ENCODE peak calls at places on chromosomes 11 and 22, in ten cellular contexts. One of them, this sample, is unnamed.

GRCh38 chr11:124583827-124584226 is 14.0 kb downstream of the OR8A1 start:
- DNase-seq in prostate gland: no peak
- DNase-seq in GM23338: no peak
- DNase-seq in spleen: no peak
- DNase-seq in esophagus muscularis mucosa: no peak
- DNase-seq in stomach: no peak
- DNase-seq in suprapubic skin: no peak
- DNase-seq in HepG2: no peak
- DNase-seq in SK-N-SH: no peak
- DNase-seq in HCT116: no peak
- DNase-seq in this sample: no peak

GRCh38 chr11:44930588-44931302 is 19.9 kb downstream of the TP53I11 start:
- DNase-seq in SK-N-SH: no peak
- DNase-seq in HepG2: no peak
- DNase-seq in GM23338: no peak
- DNase-seq in esophagus muscularis mucosa: no peak
- DNase-seq in suprapubic skin: no peak
- DNase-seq in spleen: no peak
- DNase-seq in stomach: no peak
- DNase-seq in prostate gland: no peak
- DNase-seq in HCT116: no peak
- DNase-seq in this sample: no peak

GRCh38 chr22:44935724-44936123 is 74.1 kb downstream of the PHF21B start:
- DNase-seq in stomach: no peak
- DNase-seq in HCT116: no peak
- DNase-seq in suprapubic skin: no peak
- DNase-seq in SK-N-SH: no peak
- DNase-seq in HepG2: no peak
- DNase-seq in GM23338: no peak
- DNase-seq in prostate gland: no peak
- DNase-seq in esophagus muscularis mucosa: no peak
- DNase-seq in spleen: no peak
- DNase-seq in this sample: no peak

GRCh38 chr11:61509058-61510029 is 795 bp downstream of the LRRC10B start:
- DNase-seq in spleen: peak
- DNase-seq in GM23338: peak
- DNase-seq in suprapubic skin: no peak
- DNase-seq in esophagus muscularis mucosa: no peak
- DNase-seq in stomach: peak
- DNase-seq in SK-N-SH: peak
- DNase-seq in HCT116: peak
- DNase-seq in HepG2: peak
- DNase-seq in prostate gland: peak
- DNase-seq in this sample: peak

GRCh38 chr22:19965771-19966709 is 24.4 kb upstream of the TXNRD2 start:
- DNase-seq in HCT116: no peak
- DNase-seq in HepG2: no peak
- DNase-seq in GM23338: peak
- DNase-seq in stomach: no peak
- DNase-seq in prostate gland: no peak
- DNase-seq in esophagus muscularis mucosa: no peak
- DNase-seq in suprapubic skin: no peak
- DNase-seq in spleen: no peak
- DNase-seq in SK-N-SH: peak
- DNase-seq in this sample: peak

GRCh38 chr11:10930224-10930960 is 72.5 kb upstream of the ZBED5 start:
- DNase-seq in stomach: no peak
- DNase-seq in GM23338: peak
- DNase-seq in suprapubic skin: no peak
- DNase-seq in SK-N-SH: no peak
- DNase-seq in HCT116: no peak
- DNase-seq in spleen: no peak
- DNase-seq in HepG2: no peak
- DNase-seq in prostate gland: no peak
- DNase-seq in esophagus muscularis mucosa: peak
- DNase-seq in this sample: peak

GRCh38 chr11:73313652-73314051 is 5.6 kb downstream of the ARHGEF17 start:
- DNase-seq in HepG2: no peak
- DNase-seq in suprapubic skin: no peak
- DNase-seq in HCT116: no peak
- DNase-seq in spleen: no peak
- DNase-seq in SK-N-SH: no peak
- DNase-seq in esophagus muscularis mucosa: no peak
- DNase-seq in GM23338: no peak
- DNase-seq in stomach: no peak
- DNase-seq in prostate gland: no peak
- DNase-seq in this sample: peak

GRCh38 chr11:58863697-58864096 is 19.2 kb upstream of the GLYATL2 start:
- DNase-seq in HepG2: no peak
- DNase-seq in suprapubic skin: no peak
- DNase-seq in stomach: no peak
- DNase-seq in spleen: no peak
- DNase-seq in esophagus muscularis mucosa: no peak
- DNase-seq in SK-N-SH: no peak
- DNase-seq in prostate gland: no peak
- DNase-seq in GM23338: no peak
- DNase-seq in HCT116: no peak
- DNase-seq in this sample: no peak

GRCh38 chr11:96306933-96307747 is 35.9 kb downstream of the MAML2 start:
- DNase-seq in esophagus muscularis mucosa: peak
- DNase-seq in HepG2: peak
- DNase-seq in SK-N-SH: peak
- DNase-seq in GM23338: peak
- DNase-seq in HCT116: peak
- DNase-seq in suprapubic skin: peak
- DNase-seq in spleen: no peak
- DNase-seq in stomach: peak
- DNase-seq in prostate gland: peak
- DNase-seq in this sample: no peak

GRCh38 chr11:96306600-96306932 is 36.4 kb downstream of the MAML2 start:
- DNase-seq in spleen: no peak
- DNase-seq in HCT116: peak
- DNase-seq in SK-N-SH: no peak
- DNase-seq in suprapubic skin: no peak
- DNase-seq in prostate gland: no peak
- DNase-seq in esophagus muscularis mucosa: no peak
- DNase-seq in HepG2: no peak
- DNase-seq in GM23338: no peak
- DNase-seq in stomach: no peak
- DNase-seq in this sample: no peak

GRCh38 chr11:96309643-96310017 is 33.4 kb downstream of the MAML2 start:
- DNase-seq in esophagus muscularis mucosa: no peak
- DNase-seq in spleen: no peak
- DNase-seq in suprapubic skin: no peak
- DNase-seq in stomach: no peak
- DNase-seq in HepG2: no peak
- DNase-seq in HCT116: no peak
- DNase-seq in SK-N-SH: no peak
- DNase-seq in GM23338: no peak
- DNase-seq in prostate gland: no peak
- DNase-seq in this sample: no peak

GRCh38 chr11:96309001-96309642 is 33.9 kb downstream of the MAML2 start:
- DNase-seq in spleen: no peak
- DNase-seq in stomach: no peak
- DNase-seq in prostate gland: no peak
- DNase-seq in GM23338: no peak
- DNase-seq in esophagus muscularis mucosa: no peak
- DNase-seq in SK-N-SH: no peak
- DNase-seq in HepG2: no peak
- DNase-seq in suprapubic skin: no peak
- DNase-seq in HCT116: no peak
- DNase-seq in this sample: no peak

GRCh38 chr11:96307748-96308133 is 35.3 kb downstream of the MAML2 start:
- DNase-seq in HepG2: no peak
- DNase-seq in GM23338: no peak
- DNase-seq in SK-N-SH: no peak
- DNase-seq in stomach: no peak
- DNase-seq in prostate gland: no peak
- DNase-seq in spleen: no peak
- DNase-seq in HCT116: peak
- DNase-seq in esophagus muscularis mucosa: no peak
- DNase-seq in suprapubic skin: no peak
- DNase-seq in this sample: no peak
- TF ChIP-seq POLR2AphosphoS5 in HepG2: no peak
- TF ChIP-seq POLR2AphosphoS5 in GM23338: no peak
- TF ChIP-seq POLR2AphosphoS5 in SK-N-SH: peak
- TF ChIP-seq POLR2AphosphoS5 in stomach: no peak
- TF ChIP-seq POLR2AphosphoS5 in prostate gland: no peak
- TF ChIP-seq POLR2AphosphoS5 in spleen: no peak
- TF ChIP-seq POLR2AphosphoS5 in HCT116: no peak
- TF ChIP-seq POLR2AphosphoS5 in esophagus muscularis mucosa: no peak
- TF ChIP-seq POLR2AphosphoS5 in suprapubic skin: no peak
- TF ChIP-seq POLR2AphosphoS5 in this sample: no peak

DNA sequence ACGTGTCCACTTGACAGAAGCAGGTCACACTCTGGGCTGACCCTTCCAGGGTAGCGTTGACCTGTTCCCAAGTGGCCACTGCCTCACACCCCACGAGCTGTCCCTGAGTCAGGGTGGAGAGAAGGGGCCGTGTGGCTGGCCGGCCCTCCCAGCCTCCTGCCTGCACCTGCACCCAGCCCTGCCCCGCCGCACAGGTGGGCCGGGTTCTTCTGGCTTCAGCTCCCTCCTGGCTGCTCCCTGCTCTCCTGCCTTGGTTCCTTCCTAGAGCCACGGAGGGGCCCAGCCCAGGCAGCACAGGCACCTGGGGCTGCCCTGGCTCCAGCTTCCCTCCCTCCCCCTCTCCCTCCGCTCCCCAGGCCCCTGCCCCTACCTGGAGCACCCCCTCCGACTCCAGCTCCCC is 42.3 kb downstream of the MOB2 start:
- DNase-seq in prostate gland: no peak
- DNase-seq in suprapubic skin: no peak
- DNase-seq in SK-N-SH: no peak
- DNase-seq in HCT116: no peak
- DNase-seq in spleen: no peak
- DNase-seq in stomach: no peak
- DNase-seq in HepG2: no peak
- DNase-seq in esophagus muscularis mucosa: no peak
- DNase-seq in GM23338: no peak
- DNase-seq in this sample: no peak
- H3K4me3 ChIP-seq in prostate gland: no peak
- H3K4me3 ChIP-seq in suprapubic skin: no peak
- H3K4me3 ChIP-seq in SK-N-SH: no peak
- H3K4me3 ChIP-seq in HCT116: no peak
- H3K4me3 ChIP-seq in spleen: no peak
- H3K4me3 ChIP-seq in stomach: no peak
- H3K4me3 ChIP-seq in HepG2: no peak
- H3K4me3 ChIP-seq in esophagus muscularis mucosa: no peak
- H3K4me3 ChIP-seq in GM23338: no peak
- H3K4me3 ChIP-seq in this sample: no peak

GRCh38 chr22:29581799-29582198 is 886 bp upstream of the NIPSNAP1 start:
- DNase-seq in SK-N-SH: no peak
- DNase-seq in HCT116: no peak
- DNase-seq in prostate gland: no peak
- DNase-seq in HepG2: no peak
- DNase-seq in esophagus muscularis mucosa: no peak
- DNase-seq in spleen: no peak
- DNase-seq in suprapubic skin: no peak
- DNase-seq in stomach: peak
- DNase-seq in GM23338: peak
- DNase-seq in this sample: no peak
- TF ChIP-seq POLR2AphosphoS5 in SK-N-SH: no peak
- TF ChIP-seq POLR2AphosphoS5 in HCT116: no peak
- TF ChIP-seq POLR2AphosphoS5 in prostate gland: no peak
- TF ChIP-seq POLR2AphosphoS5 in HepG2: no peak
- TF ChIP-seq POLR2AphosphoS5 in esophagus muscularis mucosa: no peak
- TF ChIP-seq POLR2AphosphoS5 in spleen: no peak
- TF ChIP-seq POLR2AphosphoS5 in suprapubic skin: no peak
- TF ChIP-seq POLR2AphosphoS5 in stomach: no peak
- TF ChIP-seq POLR2AphosphoS5 in GM23338: no peak
- TF ChIP-seq POLR2AphosphoS5 in this sample: no peak

GRCh38 chr22:31091106-31091975 is 10.2 kb downstream of the SMTN start:
- DNase-seq in HCT116: no peak
- DNase-seq in spleen: no peak
- DNase-seq in stomach: no peak
- DNase-seq in SK-N-SH: peak
- DNase-seq in HepG2: no peak
- DNase-seq in GM23338: peak
- DNase-seq in prostate gland: no peak
- DNase-seq in suprapubic skin: no peak
- DNase-seq in esophagus muscularis mucosa: no peak
- DNase-seq in this sample: no peak

GRCh38 chr22:31089101-31090100 is 8.3 kb downstream of the SMTN start:
- DNase-seq in prostate gland: no peak
- DNase-seq in suprapubic skin: no peak
- DNase-seq in SK-N-SH: peak
- DNase-seq in HCT116: no peak
- DNase-seq in esophagus muscularis mucosa: peak
- DNase-seq in stomach: peak
- DNase-seq in HepG2: no peak
- DNase-seq in GM23338: peak
- DNase-seq in spleen: peak
- DNase-seq in this sample: peak

GRCh38 chr22:31092161-31092560 is 11.0 kb downstream of the SMTN start:
- DNase-seq in SK-N-SH: peak
- DNase-seq in GM23338: no peak
- DNase-seq in esophagus muscularis mucosa: no peak
- DNase-seq in spleen: no peak
- DNase-seq in stomach: no peak
- DNase-seq in HepG2: no peak
- DNase-seq in prostate gland: no peak
- DNase-seq in HCT116: no peak
- DNase-seq in suprapubic skin: no peak
- DNase-seq in this sample: no peak

GRCh38 chr22:31088233-31088986 is 7.3 kb downstream of the SMTN start:
- DNase-seq in suprapubic skin: peak
- DNase-seq in stomach: no peak
- DNase-seq in prostate gland: no peak
- DNase-seq in HepG2: no peak
- DNase-seq in GM23338: no peak
- DNase-seq in spleen: no peak
- DNase-seq in HCT116: no peak
- DNase-seq in SK-N-SH: peak
- DNase-seq in esophagus muscularis mucosa: no peak
- DNase-seq in this sample: no peak

DNA sequence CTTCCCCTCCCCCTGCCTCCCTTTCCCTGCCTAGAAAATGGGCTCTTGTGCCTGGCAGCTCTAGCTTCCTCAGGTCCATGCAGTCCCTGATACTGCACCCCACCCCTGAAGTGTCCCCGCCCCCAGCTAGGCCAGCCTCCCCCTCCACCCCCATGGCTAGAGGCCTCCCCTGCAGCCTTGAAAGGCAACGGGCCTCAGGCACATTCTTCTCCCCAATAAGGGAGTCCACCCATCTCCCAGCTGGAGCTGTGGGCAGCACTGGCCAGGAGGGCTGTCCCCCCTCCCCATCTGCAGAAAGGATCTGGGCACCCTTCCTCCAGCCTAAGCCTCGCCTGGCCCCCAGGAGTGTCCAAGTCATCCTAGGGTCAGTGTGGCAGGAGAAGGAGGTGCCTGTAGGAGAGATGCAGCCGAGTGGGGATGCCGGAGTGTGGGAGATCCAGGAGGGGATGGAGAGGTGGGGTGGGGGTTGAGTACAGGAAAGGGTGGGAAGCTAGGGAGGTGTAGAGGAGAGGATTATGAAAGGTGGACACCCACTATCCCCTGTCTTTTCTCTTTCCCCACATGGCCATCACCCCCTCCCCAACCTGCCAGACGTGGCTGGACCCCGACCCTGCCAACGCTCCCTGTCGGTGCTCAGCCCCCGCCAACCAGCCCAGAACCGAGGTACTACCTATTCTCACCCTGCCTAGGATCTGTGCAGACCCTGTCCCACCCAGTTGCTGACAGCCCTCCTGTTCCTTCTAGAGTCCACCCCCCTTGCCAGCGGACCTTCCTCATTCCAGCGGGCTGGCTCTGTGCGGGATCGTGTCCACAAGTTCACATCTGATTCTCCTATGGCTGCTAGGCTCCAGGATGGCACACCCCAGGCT is 9.3 kb downstream of the SMTN start:
- DNase-seq in stomach: no peak
- DNase-seq in esophagus muscularis mucosa: no peak
- DNase-seq in prostate gland: no peak
- DNase-seq in HepG2: no peak
- DNase-seq in HCT116: no peak
- DNase-seq in SK-N-SH: peak
- DNase-seq in suprapubic skin: no peak
- DNase-seq in GM23338: no peak
- DNase-seq in spleen: no peak
- DNase-seq in this sample: no peak
- H3K4me3 ChIP-seq in stomach: peak
- H3K4me3 ChIP-seq in esophagus muscularis mucosa: peak
- H3K4me3 ChIP-seq in prostate gland: no peak
- H3K4me3 ChIP-seq in HepG2: no peak
- H3K4me3 ChIP-seq in HCT116: no peak
- H3K4me3 ChIP-seq in SK-N-SH: no peak
- H3K4me3 ChIP-seq in suprapubic skin: no peak
- H3K4me3 ChIP-seq in GM23338: no peak
- H3K4me3 ChIP-seq in spleen: no peak
- H3K4me3 ChIP-seq in this sample: no peak

This sample was measured in HL-60.